ENCODE peak calls at places on chromosomes 11 and 22, in ten cellular contexts. G, V, T, D, M, S, A, H, C and Y are unnamed samples.

GRCh38 chr11:84714316-84714780 is 912.8 kb downstream of the DLG2 start:
- DNase-seq in G (no peak), V (peak), T (peak), D (no peak), M (no peak), S (peak), A (peak), H (peak), C (no peak), Y (peak)

GRCh38 chr11:119134389-119134978 is 13.1 kb downstream of the HINFP start:
- DNase-seq in G (no peak), V (peak), T (no peak), D (no peak), M (no peak), S (no peak), A (peak), H (no peak), C (no peak), Y (no peak)

GRCh38 chr11:111730031-111730430 is 36.2 kb downstream of the PPP2R1B start:
- DNase-seq in G (no peak), V (no peak), T (no peak), D (no peak), M (no peak), S (no peak), A (no peak), H (no peak), C (no peak), Y (no peak)

GRCh38 chr11:123286761-123287160 is 91.7 kb upstream of the CLMP start:
- DNase-seq in G (no peak), V (no peak), T (no peak), D (no peak), M (no peak), S (no peak), A (no peak), H (no peak), C (no peak), Y (no peak)

GRCh38 chr11:27296406-27296994 is 66.5 kb downstream of the CCDC34 start:
- DNase-seq in G (no peak), V (peak), T (peak), D (no peak), M (no peak), S (peak), A (peak), H (no peak), C (no peak), Y (no peak)

GRCh38 chr22:19360300-19360792 is 68.8 kb upstream of the CLTCL1 start:
- DNase-seq in G (no peak), V (no peak), T (no peak), D (no peak), M (no peak), S (no peak), A (no peak), H (no peak), C (no peak), Y (no peak)

GRCh38 chr11:27385245-27385644 is 22.2 kb upstream of the CCDC34 start:
- DNase-seq in G (no peak), V (peak), T (peak), D (no peak), M (no peak), S (no peak), A (no peak), H (no peak), C (no peak), Y (peak)

GRCh38 chr22:22927888-22928665 is 40.5 kb downstream of the IGLL5 start:
- DNase-seq in G (no peak), V (no peak), T (no peak), D (no peak), M (no peak), S (peak), A (no peak), H (no peak), C (no peak), Y (no peak)

GRCh38 chr22:49301398-49302149 is 526.1 kb downstream of the BRD1 start:
- DNase-seq in G (no peak), V (no peak), T (no peak), D (no peak), M (no peak), S (peak), A (no peak), H (no peak), C (no peak), Y (no peak)

GRCh38 chr11:10322830-10323792 is 18.2 kb downstream of the ADM start:
- DNase-seq in G (no peak), V (peak), T (peak), D (no peak), M (no peak), S (peak), A (peak), H (peak), C (no peak), Y (peak)

GRCh38 chr11:1281974-1282365 is 27.5 kb downstream of the TOLLIP start:
- DNase-seq in G (no peak), V (no peak), T (no peak), D (no peak), M (no peak), S (no peak), A (no peak), H (no peak), C (no peak), Y (no peak)

GRCh38 chr11:83827940-83828554 is 541.9 kb upstream of the CCDC90B start:
- DNase-seq in G (no peak), V (peak), T (peak), D (no peak), M (no peak), S (peak), A (peak), H (no peak), C (no peak), Y (no peak)

GRCh38 chr11:64787526-64788320 is 9.4 kb upstream of the SF1 start:
- DNase-seq in G (no peak), V (peak), T (peak), D (peak), M (peak), S (peak), A (peak), H (peak), C (no peak), Y (peak)

GRCh38 chr11:69699213-69699612 is 4.6 kb downstream of the FGF19 start:
- DNase-seq in G (no peak), V (no peak), T (no peak), D (no peak), M (no peak), S (no peak), A (no peak), H (no peak), C (no peak), Y (no peak)

GRCh38 chr11:117809236-117810055 is 12.4 kb upstream of the DSCAML1 start:
- DNase-seq in G (no peak), V (peak), T (peak), D (peak), M (peak), S (peak), A (no peak), H (peak), C (peak), Y (no peak)

GRCh38 chr11:120581317-120581716 is 69.8 kb downstream of the GRIK4 start:
- DNase-seq in G (no peak), V (no peak), T (no peak), D (no peak), M (no peak), S (no peak), A (peak), H (no peak), C (no peak), Y (no peak)

GRCh38 chr11:86240164-86240563 is 4.4 kb upstream of the EED start:
- DNase-seq in G (no peak), V (no peak), T (no peak), D (no peak), M (no peak), S (no peak), A (no peak), H (no peak), C (no peak), Y (no peak)

GRCh38 chr11:94787798-94788197 is 19.6 kb downstream of the AMOTL1 start:
- DNase-seq in G (no peak), V (no peak), T (no peak), D (no peak), M (no peak), S (no peak), A (no peak), H (no peak), C (no peak), Y (no peak)

GRCh38 chr11:8806974-8807373 is 104.0 kb upstream of the AKIP1 start:
- DNase-seq in G (no peak), V (no peak), T (no peak), D (no peak), M (no peak), S (no peak), A (no peak), H (no peak), C (no peak), Y (no peak)

GRCh38 chr11:108672113-108672512 is 7.2 kb downstream of the DDX10 start:
- DNase-seq in G (no peak), V (no peak), T (peak), D (no peak), M (no peak), S (no peak), A (no peak), H (no peak), C (no peak), Y (no peak)

GRCh38 chr11:67353317-67354313 is at the start of gene POLD4:
- DNase-seq in G (peak), V (peak), T (peak), D (peak), M (peak), S (peak), A (peak), H (peak), C (peak), Y (peak)

GRCh38 chr11:93921695-93922468 is 71.5 kb upstream of the VSTM5 start:
- DNase-seq in G (no peak), V (peak), T (peak), D (no peak), M (no peak), S (peak), A (peak), H (no peak), C (no peak), Y (peak)

GRCh38 chr22:27405672-27406388 is 395.7 kb downstream of the MN1 start:
- DNase-seq in G (no peak), V (peak), T (peak), D (no peak), M (no peak), S (peak), A (no peak), H (peak), C (no peak), Y (peak)

GRCh38 chr22:30908051-30908461 is 60.5 kb downstream of the MORC2 start:
- DNase-seq in G (no peak), V (no peak), T (no peak), D (no peak), M (no peak), S (no peak), A (no peak), H (no peak), C (no peak), Y (no peak)

GRCh38 chr11:67440229-67441081 is 2.8 kb downstream of the CORO1B start:
- DNase-seq in G (no peak), V (no peak), T (no peak), D (no peak), M (no peak), S (no peak), A (no peak), H (no peak), C (no peak), Y (no peak)

GRCh38 chr22:20644071-20644642 is 129.8 kb upstream of the SERPIND1 start:
- DNase-seq in G (no peak), V (no peak), T (no peak), D (no peak), M (no peak), S (no peak), A (no peak), H (no peak), C (no peak), Y (no peak)

GRCh38 chr11:128766687-128767086 is 72.8 kb downstream of the FLI1 start:
- DNase-seq in G (no peak), V (no peak), T (no peak), D (no peak), M (no peak), S (no peak), A (no peak), H (no peak), C (no peak), Y (no peak)

GRCh38 chr11:32438883-32439487 is 3.6 kb upstream of the WT1 start:
- DNase-seq in G (no peak), V (no peak), T (no peak), D (no peak), M (no peak), S (no peak), A (no peak), H (no peak), C (no peak), Y (no peak)

GRCh38 chr22:23110190-23110921 is 31.4 kb downstream of the RSPH14 start:
- DNase-seq in G (no peak), V (no peak), T (peak), D (no peak), M (no peak), S (peak), A (no peak), H (no peak), C (no peak), Y (no peak)

GRCh38 chr11:129230006-129230405 is 37.9 kb upstream of the ARHGAP32 start:
- DNase-seq in G (no peak), V (no peak), T (no peak), D (no peak), M (no peak), S (no peak), A (peak), H (no peak), C (no peak), Y (no peak)

GRCh38 chr11:68053117-68053516 is 14.3 kb downstream of the TCIRG1 start:
- DNase-seq in G (no peak), V (no peak), T (no peak), D (no peak), M (no peak), S (no peak), A (no peak), H (no peak), C (no peak), Y (no peak)

GRCh38 chr11:134950692-134951304 is 538.8 kb upstream of the B3GAT1 start:
- DNase-seq in G (no peak), V (no peak), T (peak), D (no peak), M (no peak), S (no peak), A (no peak), H (no peak), C (no peak), Y (no peak)

GRCh38 chr11:80173487-80174136 is 732.8 kb upstream of the TENM4 start:
- DNase-seq in G (no peak), V (no peak), T (no peak), D (no peak), M (no peak), S (no peak), A (no peak), H (no peak), C (no peak), Y (no peak)

GRCh38 chr11:34654491-34655334 is 33.8 kb downstream of the EHF start:
- DNase-seq in G (no peak), V (peak), T (peak), D (no peak), M (no peak), S (no peak), A (peak), H (no peak), C (no peak), Y (no peak)

GRCh38 chr11:32137263-32137662 is 46.4 kb downstream of the RCN1 start:
- DNase-seq in G (no peak), V (peak), T (peak), D (no peak), M (no peak), S (no peak), A (no peak), H (no peak), C (no peak), Y (peak)

GRCh38 chr11:37988031-37988430 is 1390.0 kb upstream of the RAG2 start:
- DNase-seq in G (no peak), V (no peak), T (no peak), D (no peak), M (no peak), S (no peak), A (no peak), H (no peak), C (no peak), Y (no peak)

GRCh38 chr22:24894998-24895397 is 51.5 kb downstream of the LHFPL7 start:
- DNase-seq in G (no peak), V (peak), T (peak), D (no peak), M (no peak), S (peak), A (peak), H (no peak), C (no peak), Y (peak)

GRCh38 chr11:128884703-128885338 is 6.3 kb upstream of the KCNJ5 start:
- DNase-seq in G (no peak), V (peak), T (peak), D (peak), M (no peak), S (peak), A (peak), H (no peak), C (peak), Y (no peak)

GRCh38 chr11:70109006-70109405 is 30.9 kb downstream of the ANO1 start:
- DNase-seq in G (no peak), V (no peak), T (peak), D (no peak), M (no peak), S (no peak), A (no peak), H (no peak), C (no peak), Y (no peak)